ENCODE peak calls at places on chromosomes 4 and X, in six cellular contexts. E is PC-9; V is NCI-H82; X is HCEC 1CT; B is stimulated activated naive B cell treated with anti-CD40 and anti-IgM and Interleukin-4, amounts not matched to agents 10 μg/mL and 1 μg/mL and 100 μg/mL, for 72 hours; H is A172. K is an unnamed sample.

GRCh38 chrX:147848543-147849448 is 62.9 kb upstream of the FMR1 start:
- DNase-seq in E (no peak), V (no peak), X (no peak), B (no peak), H (no peak), K (no peak)

GRCh38 chrX:23435575-23435974 is 100.9 kb downstream of the PTCHD1 start:
- DNase-seq in E (no peak), V (peak; percentile 23), X (no peak), B (no peak), H (no peak), K (no peak)

GRCh38 chrX:129842510-129843208 is 1.0 kb downstream of the ZDHHC9 start:
- DNase-seq in E (peak; percentile 27), V (no peak), X (peak; percentile 20), B (no peak), H (no peak), K (no peak)

GRCh38 chrX:148024425-148025148 is 43.5 kb downstream of the FMR1NB start:
- DNase-seq in E (no peak), V (no peak), X (no peak), B (no peak), H (no peak), K (no peak)

GRCh38 chrX:40622741-40623536 is at the start of gene MPC1L:
- DNase-seq in E (no peak), V (no peak), X (no peak), B (no peak), H (no peak), K (no peak)

GRCh38 chr4:168119100-168119499 is 26.8 kb downstream of the ANXA10 start:
- DNase-seq in E (no peak), V (no peak), X (no peak), B (no peak), H (no peak), K (no peak)

GRCh38 chrX:47568656-47569295 is 7.8 kb downstream of the ARAF start:
- DNase-seq in E (no peak), V (peak; percentile 66), X (no peak), B (no peak), H (no peak), K (no peak)

GRCh38 chr4:101790521-101791188 is at the start of gene BANK1:
- DNase-seq in E (peak; percentile 41), V (no peak), X (no peak), B (peak; percentile 90), H (no peak), K (no peak)

GRCh38 chrX:46398874-46399273 is 146.3 kb downstream of the ZNF674 start:
- DNase-seq in E (no peak), V (no peak), X (no peak), B (no peak), H (no peak), K (no peak)

GRCh38 chr4:186264660-186265059 is 1.3 kb upstream of the F11 start:
- DNase-seq in E (no peak), V (no peak), X (no peak), B (no peak), H (no peak), K (no peak)

GRCh38 chrX:10014462-10015373 is 47.6 kb downstream of the CLDN34 start:
- DNase-seq in E (peak; percentile 92), V (peak; percentile 87), X (peak; percentile 86), B (peak; percentile 72), H (peak; percentile 72), K (peak; percentile 58)

GRCh38 chr4:136637071-136637777 is 895.1 kb downstream of the PCDH18 start:
- DNase-seq in E (no peak), V (peak; percentile 30), X (no peak), B (no peak), H (no peak), K (no peak)

GRCh38 chr4:112898357-112899141 is 150.9 kb upstream of the ANK2 start:
- DNase-seq in E (no peak), V (peak; percentile 39), X (no peak), B (no peak), H (peak; percentile 19), K (no peak)

GRCh38 chr4:152106113-152106763 is 345.4 kb upstream of the GATB start:
- DNase-seq in E (peak; percentile 64), V (no peak), X (peak; percentile 92), B (no peak), H (peak; percentile 98), K (no peak)

GRCh38 chr4:69984030-69984443 is 11.7 kb upstream of the STATH start:
- DNase-seq in E (peak; percentile 16), V (peak; percentile 19), X (no peak), B (no peak), H (peak; percentile 7), K (no peak)

GRCh38 chr4:61540944-61541343 is 340.8 kb downstream of the ADGRL3 start:
- DNase-seq in E (no peak), V (no peak), X (no peak), B (no peak), H (no peak), K (no peak)

GRCh38 chrX:23907106-23907495 is 637 bp downstream of the APOO start:
- DNase-seq in E (no peak), V (peak; percentile 67), X (no peak), B (no peak), H (no peak), K (no peak)

GRCh38 chr4:48114396-48114795 is 19.7 kb downstream of the TXK start:
- DNase-seq in E (no peak), V (no peak), X (no peak), B (no peak), H (no peak), K (no peak)